ENCODE peak calls at places on chromosome X, in four cellular contexts. One of them, this sample, is unnamed.

GRCh38 chrX:53481093-53481492 is 46.9 kb upstream of the HSD17B10 start:
- DNase-seq in lower leg skin: no peak
- DNase-seq in choroid plexus epithelial cell: no peak
- DNase-seq in psoas muscle: no peak
- DNase-seq in this sample: no peak

GRCh38 chrX:150502979-150503897 is 65.2 kb upstream of the MTM1 start:
- DNase-seq in lower leg skin: no peak
- DNase-seq in psoas muscle: no peak
- DNase-seq in choroid plexus epithelial cell: no peak
- DNase-seq in this sample: no peak

GRCh38 chrX:49308604-49309269 is 5.3 kb downstream of the GAGE10 start:
- DNase-seq in lower leg skin: no peak
- DNase-seq in psoas muscle: no peak
- DNase-seq in choroid plexus epithelial cell: peak
- DNase-seq in this sample: peak

GRCh38 chrX:30313322-30313721 is 4.1 kb upstream of the NR0B1 start:
- DNase-seq in choroid plexus epithelial cell: no peak
- DNase-seq in lower leg skin: no peak
- DNase-seq in psoas muscle: no peak
- DNase-seq in this sample: no peak

GRCh38 chrX:3811331-3812311 is 98.2 kb upstream of the PRKX start:
- DNase-seq in choroid plexus epithelial cell: peak
- DNase-seq in psoas muscle: no peak
- DNase-seq in lower leg skin: no peak
- DNase-seq in this sample: peak

GRCh38 chrX:85993539-85994197 is 53.7 kb downstream of the CHM start:
- DNase-seq in lower leg skin: no peak
- DNase-seq in psoas muscle: no peak
- DNase-seq in choroid plexus epithelial cell: peak
- DNase-seq in this sample: no peak

GRCh38 chrX:8548446-8548845 is 83.8 kb downstream of the VCX3B start:
- DNase-seq in choroid plexus epithelial cell: no peak
- DNase-seq in lower leg skin: no peak
- DNase-seq in psoas muscle: no peak
- DNase-seq in this sample: no peak

GRCh38 chrX:20680998-20681397 is 414.3 kb upstream of the RPS6KA3 start:
- DNase-seq in psoas muscle: no peak
- DNase-seq in lower leg skin: peak
- DNase-seq in choroid plexus epithelial cell: peak
- DNase-seq in this sample: peak

GRCh38 chrX:96971812-96972211 is 88.1 kb downstream of the RPA4 start:
- DNase-seq in lower leg skin: no peak
- DNase-seq in choroid plexus epithelial cell: peak
- DNase-seq in psoas muscle: no peak
- DNase-seq in this sample: no peak

GRCh38 chrX:80747832-80748231 is 61.8 kb downstream of the BRWD3 start:
- DNase-seq in choroid plexus epithelial cell: no peak
- DNase-seq in psoas muscle: no peak
- DNase-seq in lower leg skin: no peak
- DNase-seq in this sample: no peak

GRCh38 chrX:118495958-118496762 is 545 bp downstream of the DOCK11 start:
- DNase-seq in lower leg skin: peak
- DNase-seq in psoas muscle: peak
- DNase-seq in choroid plexus epithelial cell: no peak
- DNase-seq in this sample: no peak

GRCh38 chrX:104679175-104679574 is 113.2 kb downstream of the IL1RAPL2 start:
- DNase-seq in psoas muscle: no peak
- DNase-seq in choroid plexus epithelial cell: peak
- DNase-seq in lower leg skin: no peak
- DNase-seq in this sample: no peak

GRCh38 chrX:150465326-150465725 is 102.2 kb downstream of the MAMLD1 start:
- DNase-seq in lower leg skin: no peak
- DNase-seq in choroid plexus epithelial cell: no peak
- DNase-seq in psoas muscle: no peak
- DNase-seq in this sample: no peak

GRCh38 chrX:124023838-124024238 is 62.3 kb downstream of the STAG2 start:
- DNase-seq in psoas muscle: no peak
- DNase-seq in lower leg skin: no peak
- DNase-seq in choroid plexus epithelial cell: peak
- DNase-seq in this sample: peak

GRCh38 chrX:55486736-55487135 is 2.9 kb downstream of the USP51 start:
- DNase-seq in psoas muscle: no peak
- DNase-seq in choroid plexus epithelial cell: no peak
- DNase-seq in lower leg skin: no peak
- DNase-seq in this sample: no peak

GRCh38 chrX:2650037-2650436 is 41.1 kb upstream of the CD99 start:
- DNase-seq in lower leg skin: no peak
- DNase-seq in choroid plexus epithelial cell: no peak
- DNase-seq in psoas muscle: no peak
- DNase-seq in this sample: no peak

GRCh38 chrX:2650865-2651264 is 40.2 kb upstream of the CD99 start:
- DNase-seq in lower leg skin: no peak
- DNase-seq in choroid plexus epithelial cell: peak
- DNase-seq in psoas muscle: no peak
- DNase-seq in this sample: no peak

GRCh38 chrX:2645563-2645962 is 45.5 kb upstream of the CD99 start:
- DNase-seq in psoas muscle: no peak
- DNase-seq in choroid plexus epithelial cell: no peak
- DNase-seq in lower leg skin: no peak
- DNase-seq in this sample: no peak

GRCh38 chrX:2652106-2652505 is 39.0 kb upstream of the CD99 start:
- DNase-seq in choroid plexus epithelial cell: no peak
- DNase-seq in lower leg skin: no peak
- DNase-seq in psoas muscle: no peak
- DNase-seq in this sample: no peak

GRCh38 chrX:2647627-2648026 is 43.5 kb upstream of the CD99 start:
- DNase-seq in choroid plexus epithelial cell: no peak
- DNase-seq in lower leg skin: no peak
- DNase-seq in psoas muscle: no peak
- DNase-seq in this sample: no peak
- H3K4me3 ChIP-seq in choroid plexus epithelial cell: no peak
- H3K4me3 ChIP-seq in lower leg skin: no peak
- H3K4me3 ChIP-seq in psoas muscle: no peak
- H3K4me3 ChIP-seq in this sample: no peak

GRCh38 chrX:132676102-132676501 is 187.3 kb upstream of the MBNL3 start:
- DNase-seq in choroid plexus epithelial cell: no peak
- DNase-seq in psoas muscle: no peak
- DNase-seq in lower leg skin: no peak
- DNase-seq in this sample: no peak
- TF ChIP-seq CTCF in choroid plexus epithelial cell: no peak
- TF ChIP-seq CTCF in psoas muscle: no peak
- TF ChIP-seq CTCF in lower leg skin: no peak
- TF ChIP-seq CTCF in this sample: no peak

GRCh38 chrX:874061-874460 is 243.5 kb downstream of the SHOX start:
- DNase-seq in psoas muscle: no peak
- DNase-seq in choroid plexus epithelial cell: no peak
- DNase-seq in lower leg skin: no peak
- DNase-seq in this sample: no peak
- H3K4me3 ChIP-seq in psoas muscle: no peak
- H3K4me3 ChIP-seq in choroid plexus epithelial cell: no peak
- H3K4me3 ChIP-seq in lower leg skin: no peak
- H3K4me3 ChIP-seq in this sample: no peak

GRCh38 chrX:88613338-88613737 is 133.7 kb upstream of the CPXCR1 start:
- DNase-seq in choroid plexus epithelial cell: peak
- DNase-seq in lower leg skin: no peak
- DNase-seq in psoas muscle: no peak
- DNase-seq in this sample: peak
- TF ChIP-seq CTCF in choroid plexus epithelial cell: peak
- TF ChIP-seq CTCF in lower leg skin: no peak
- TF ChIP-seq CTCF in psoas muscle: peak
- TF ChIP-seq CTCF in this sample: no peak

DNA sequence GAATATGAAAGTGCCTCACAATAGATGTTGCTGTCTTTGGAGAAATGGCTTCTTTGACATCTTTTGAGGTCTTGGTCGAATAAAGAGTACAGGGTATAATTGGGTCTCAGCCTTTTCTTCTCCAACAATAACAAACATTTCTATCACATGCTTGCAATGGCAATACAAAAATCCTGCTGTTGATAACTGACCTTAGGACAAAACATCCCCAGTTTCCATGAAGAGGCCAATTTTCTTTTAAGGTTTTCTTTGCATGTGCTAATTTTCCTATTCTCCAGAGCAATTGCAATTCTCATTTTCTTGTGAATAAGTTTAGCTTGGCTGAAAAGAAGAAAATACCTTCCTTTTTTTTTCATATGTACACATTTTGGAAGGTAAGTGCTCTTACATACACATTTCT is 130.7 kb upstream of the RPS6KA6 start:
- DNase-seq in choroid plexus epithelial cell: no peak
- DNase-seq in lower leg skin: no peak
- DNase-seq in psoas muscle: no peak
- DNase-seq in this sample: no peak
- H3K4me3 ChIP-seq in choroid plexus epithelial cell: no peak
- H3K4me3 ChIP-seq in lower leg skin: no peak
- H3K4me3 ChIP-seq in psoas muscle: no peak
- H3K4me3 ChIP-seq in this sample: no peak

DNA sequence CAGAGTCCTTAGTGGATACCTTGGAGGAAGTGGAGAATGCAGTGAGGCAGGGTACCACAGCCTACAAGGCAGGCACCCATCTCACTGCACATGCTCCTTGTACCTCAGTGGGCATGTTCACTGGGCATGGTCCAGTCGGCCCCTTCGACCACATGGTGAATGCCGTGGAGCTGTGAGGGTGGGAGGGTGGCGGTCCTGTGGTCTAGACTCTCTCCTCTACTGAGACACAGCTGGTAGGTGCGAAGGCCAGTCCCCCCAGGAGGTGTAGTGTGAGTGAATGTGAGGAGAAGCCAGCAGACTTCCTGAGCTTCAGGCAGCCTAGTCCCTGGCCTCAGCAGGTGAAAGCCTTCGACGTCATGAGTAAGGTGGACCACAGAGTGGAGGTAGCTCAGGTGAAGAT is 12.2 kb downstream of the XAGE2 start:
- DNase-seq in lower leg skin: no peak
- DNase-seq in psoas muscle: no peak
- DNase-seq in choroid plexus epithelial cell: no peak
- DNase-seq in this sample: no peak
- TF ChIP-seq CTCF in lower leg skin: no peak
- TF ChIP-seq CTCF in psoas muscle: no peak
- TF ChIP-seq CTCF in choroid plexus epithelial cell: no peak
- TF ChIP-seq CTCF in this sample: no peak

GRCh38 chrX:22589845-22590244 is 317.1 kb downstream of the CBLL2 start:
- DNase-seq in psoas muscle: no peak
- DNase-seq in lower leg skin: no peak
- DNase-seq in choroid plexus epithelial cell: no peak
- DNase-seq in this sample: no peak
- H3K4me3 ChIP-seq in psoas muscle: no peak
- H3K4me3 ChIP-seq in lower leg skin: no peak
- H3K4me3 ChIP-seq in choroid plexus epithelial cell: no peak
- H3K4me3 ChIP-seq in this sample: no peak

GRCh38 chrX:46836701-46837542 is at the start of gene RP2:
- DNase-seq in choroid plexus epithelial cell: peak
- DNase-seq in lower leg skin: peak
- DNase-seq in psoas muscle: peak
- DNase-seq in this sample: peak
- TF ChIP-seq CTCF in choroid plexus epithelial cell: no peak
- TF ChIP-seq CTCF in lower leg skin: no peak
- TF ChIP-seq CTCF in psoas muscle: no peak
- TF ChIP-seq CTCF in this sample: peak

GRCh38 chrX:10577863-10578262 is 42.5 kb downstream of the MID1 start:
- DNase-seq in choroid plexus epithelial cell: no peak
- DNase-seq in psoas muscle: no peak
- DNase-seq in lower leg skin: no peak
- DNase-seq in this sample: peak

GRCh38 chrX:10576777-10577444 is 43.5 kb downstream of the MID1 start:
- DNase-seq in choroid plexus epithelial cell: no peak
- DNase-seq in lower leg skin: no peak
- DNase-seq in psoas muscle: no peak
- DNase-seq in this sample: no peak

GRCh38 chrX:10582215-10582733 is 38.1 kb downstream of the MID1 start:
- DNase-seq in lower leg skin: no peak
- DNase-seq in choroid plexus epithelial cell: peak
- DNase-seq in psoas muscle: no peak
- DNase-seq in this sample: no peak

GRCh38 chrX:10579753-10580060 is 40.7 kb downstream of the MID1 start:
- DNase-seq in lower leg skin: no peak
- DNase-seq in choroid plexus epithelial cell: peak
- DNase-seq in psoas muscle: no peak
- DNase-seq in this sample: peak

GRCh38 chrX:10579018-10579752 is 41.2 kb downstream of the MID1 start:
- DNase-seq in lower leg skin: no peak
- DNase-seq in choroid plexus epithelial cell: peak
- DNase-seq in psoas muscle: no peak
- DNase-seq in this sample: peak
- H3K4me3 ChIP-seq in lower leg skin: no peak
- H3K4me3 ChIP-seq in choroid plexus epithelial cell: peak
- H3K4me3 ChIP-seq in psoas muscle: no peak
- H3K4me3 ChIP-seq in this sample: no peak

This sample was measured in fibroblast of villous mesenchyme.